ENCODE peak calls at places on chromosomes 4 and X, in ten cellular contexts. T is GM12878, S is spleen, P is HCT116, A is HL-60, U is GM23338, Z is transverse colon, Q is stomach, I is breast epithelium, V is suprapubic skin. K is an unnamed sample.

GRCh38 chr4:120088507-120088906 is 21.9 kb upstream of the MAD2L1 start:
- DNase-seq in A (no peak), S (no peak), T (no peak), V (no peak), I (no peak), U (no peak), Z (no peak), Q (no peak), P (no peak), K (no peak)

GRCh38 chrX:143648705-143649104 is 12.8 kb upstream of the SLITRK4 start:
- DNase-seq in V (no peak), Q (no peak), P (no peak), A (peak), S (no peak), I (no peak), U (peak), Z (no peak), T (no peak), K (no peak)

GRCh38 chr4:38489924-38490639 is 173.9 kb upstream of the KLF3 start:
- DNase-seq in Z (peak), I (no peak), T (no peak), P (no peak), U (peak), S (no peak), Q (peak), V (no peak), A (no peak), K (no peak)

GRCh38 chr4:25950476-25951389 is 36.7 kb downstream of the SMIM20 start:
- DNase-seq in A (no peak), Z (no peak), U (peak), I (no peak), P (no peak), T (no peak), Q (no peak), V (no peak), S (no peak), K (no peak)

GRCh38 chr4:99029852-99030251 is 34.3 kb downstream of the METAP1 start:
- DNase-seq in U (no peak), Q (no peak), S (no peak), T (no peak), I (no peak), P (no peak), V (no peak), A (no peak), Z (no peak), K (no peak)

GRCh38 chr4:93865650-93866049 is 37.1 kb downstream of the ATOH1 start:
- DNase-seq in T (no peak), V (no peak), Q (no peak), Z (no peak), S (no peak), P (no peak), U (no peak), I (no peak), A (no peak), K (no peak)

GRCh38 chr4:2797545-2798305 is 4.8 kb downstream of the SH3BP2 start:
- DNase-seq in U (no peak), T (no peak), V (peak), I (peak), A (peak), P (no peak), S (peak), Q (peak), Z (no peak), K (peak)

GRCh38 chr4:24433515-24434192 is 150.7 kb downstream of the DHX15 start:
- DNase-seq in Q (no peak), S (no peak), T (no peak), U (no peak), I (no peak), P (no peak), V (no peak), A (no peak), Z (no peak), K (no peak)

GRCh38 chrX:7941390-7942042 is 14.3 kb upstream of the PNPLA4 start:
- DNase-seq in U (peak), P (no peak), S (no peak), Z (peak), A (no peak), Q (no peak), T (no peak), V (no peak), I (no peak), K (no peak)

GRCh38 chr4:156634612-156635011 is 337.0 kb downstream of the PDGFC start:
- DNase-seq in V (no peak), I (no peak), Z (no peak), U (no peak), P (no peak), Q (no peak), A (no peak), S (no peak), T (no peak), K (no peak)

DNA sequence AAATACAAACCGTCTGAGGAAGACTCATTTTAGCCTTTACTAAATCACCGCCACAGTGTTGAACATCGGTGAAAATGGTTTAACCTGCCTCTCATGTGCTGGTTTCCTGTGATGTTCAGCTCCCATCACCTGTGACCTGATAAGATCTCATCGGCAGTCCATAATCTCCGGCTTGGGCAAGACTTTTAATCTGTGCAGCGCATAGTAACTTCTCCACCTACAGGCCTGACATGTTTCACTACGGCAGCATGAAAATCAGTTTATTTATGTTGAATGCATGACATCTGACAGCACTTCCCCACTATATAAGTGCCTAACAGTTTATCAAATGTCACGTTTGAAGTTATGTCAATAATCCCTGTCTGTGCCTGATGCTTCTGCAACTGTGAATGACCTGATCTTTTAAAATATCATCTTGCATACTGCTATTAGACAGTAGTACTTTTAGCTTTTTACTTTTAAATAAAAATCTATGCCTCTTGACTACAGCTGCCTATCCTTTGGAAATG is 1919.8 kb upstream of the AGA start:
- DNase-seq in U (no peak), Z (no peak), Q (no peak), A (no peak), I (no peak), T (no peak), V (no peak), P (no peak), S (no peak), K (no peak)
- TF ChIP-seq POLR2AphosphoS5 in U (no peak), Z (no peak), Q (no peak), A (no peak), I (no peak), T (no peak), V (no peak), P (no peak), S (no peak), K (no peak)

GRCh38 chrX:151825927-151826471 is 86.7 kb upstream of the MAGEA4 start:
- DNase-seq in T (no peak), V (no peak), P (no peak), U (peak), S (no peak), I (no peak), Z (no peak), A (no peak), Q (no peak), K (no peak)
- TF ChIP-seq CTCF in T (no peak), V (no peak), P (peak), U (no peak), S (no peak), I (no peak), Z (no peak), A (no peak), Q (no peak), K (no peak)

GRCh38 chr4:53608242-53608641 is 17.0 kb upstream of the LNX1 start:
- DNase-seq in Q (no peak), V (no peak), A (no peak), U (no peak), I (no peak), S (no peak), T (peak), Z (no peak), P (no peak), K (no peak)

GRCh38 chr4:53608649-53609048 is 17.4 kb upstream of the LNX1 start:
- DNase-seq in U (no peak), A (no peak), Z (no peak), I (no peak), T (no peak), V (no peak), P (no peak), Q (no peak), S (no peak), K (no peak)

GRCh38 chr4:53601251-53601764 is 10.0 kb upstream of the LNX1 start:
- DNase-seq in T (no peak), Z (peak), P (no peak), U (peak), A (no peak), Q (no peak), V (no peak), S (no peak), I (peak), K (peak)

GRCh38 chr4:53602390-53602789 is 11.1 kb upstream of the LNX1 start:
- DNase-seq in U (no peak), I (no peak), Z (no peak), Q (no peak), T (no peak), V (no peak), A (no peak), S (no peak), P (no peak), K (no peak)

DNA sequence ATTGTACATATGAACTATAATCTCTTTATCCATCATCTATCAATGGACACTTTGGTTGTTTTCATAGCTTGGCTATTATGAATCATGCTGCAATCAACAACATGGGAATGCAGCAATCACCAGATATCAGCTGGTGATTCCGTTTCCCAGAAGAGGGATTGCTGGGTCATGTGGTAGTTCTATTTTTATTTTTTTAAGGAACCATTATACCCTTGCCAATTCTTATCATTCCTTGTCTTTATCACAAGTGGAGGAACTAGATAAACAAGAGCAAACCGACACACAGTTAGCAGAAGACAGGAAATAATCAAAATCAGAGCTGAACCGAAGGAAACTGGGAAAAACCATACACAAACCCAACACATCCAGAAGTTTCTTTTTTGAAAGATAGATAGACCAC is 14.5 kb upstream of the LNX1 start:
- DNase-seq in Z (no peak), I (no peak), S (no peak), A (no peak), U (no peak), Q (no peak), P (no peak), T (no peak), V (no peak), K (no peak)
- TF ChIP-seq POLR2AphosphoS5 in Z (no peak), I (no peak), S (no peak), A (no peak), U (no peak), Q (peak), P (no peak), T (no peak), V (no peak), K (peak)

GRCh38 chr4:150256841-150257273 is 178.6 kb downstream of the DCLK2 start:
- DNase-seq in I (no peak), T (no peak), S (no peak), Q (no peak), U (peak), V (no peak), A (peak), P (no peak), Z (peak), K (peak)
- TF ChIP-seq CTCF in I (no peak), T (no peak), S (no peak), Q (no peak), U (no peak), V (no peak), A (no peak), P (no peak), Z (no peak), K (no peak)

GRCh38 chr4:78776031-78776728 is at the start of gene BMP2K:
- DNase-seq in P (peak), S (peak), V (peak), I (peak), T (no peak), Z (peak), U (peak), Q (peak), A (peak), K (peak)

GRCh38 chr4:78778530-78778929 is 2.4 kb downstream of the BMP2K start:
- DNase-seq in V (no peak), I (no peak), S (no peak), Z (no peak), Q (no peak), U (no peak), P (no peak), T (no peak), A (no peak), K (no peak)

GRCh38 chr4:78777556-78777900 is 1.4 kb downstream of the BMP2K start:
- DNase-seq in S (no peak), Z (no peak), P (no peak), T (no peak), A (no peak), Q (no peak), V (no peak), U (no peak), I (no peak), K (no peak)

GRCh38 chr4:78775278-78776030 is 696 bp upstream of the BMP2K start:
- DNase-seq in Q (peak), A (peak), S (peak), V (peak), U (peak), I (peak), Z (peak), P (peak), T (no peak), K (peak)

GRCh38 chr4:78776729-78777555 is 792 bp downstream of the BMP2K start:
- DNase-seq in V (no peak), U (peak), S (peak), I (no peak), T (no peak), Q (peak), Z (peak), P (peak), A (peak), K (peak)
- TF ChIP-seq POLR2AphosphoS5 in V (no peak), U (no peak), S (peak), I (no peak), T (no peak), Q (no peak), Z (no peak), P (no peak), A (peak), K (no peak)

GRCh38 chrX:21839334-21840198 is at the start of gene MBTPS2:
- DNase-seq in S (peak), U (peak), A (peak), V (peak), Z (peak), Q (peak), P (peak), I (peak), T (peak), K (peak)
- TF ChIP-seq CTCF in S (no peak), U (no peak), A (no peak), V (no peak), Z (no peak), Q (no peak), P (no peak), I (no peak), T (peak), K (peak)

K was measured in upper lobe of left lung.